ENCODE peak calls at places on chromosomes 1 and 21, in nine cellular contexts. One of them, this sample, is unnamed.

GRCh38 chr1:192986110-192986747 is 72.9 kb downstream of the UCHL5 start:
- DNase-seq in testis: no peak
- DNase-seq in transverse colon: no peak
- DNase-seq in IMR-90: peak
- DNase-seq in esophagus squamous epithelium: no peak
- DNase-seq in heart left ventricle: no peak
- DNase-seq in uterus: no peak
- DNase-seq in breast epithelium: no peak
- DNase-seq in A549: no peak
- DNase-seq in this sample: peak

GRCh38 chr21:37435120-37435519 is 68.5 kb downstream of the DYRK1A start:
- DNase-seq in testis: peak
- DNase-seq in transverse colon: no peak
- DNase-seq in IMR-90: peak
- DNase-seq in esophagus squamous epithelium: no peak
- DNase-seq in heart left ventricle: peak
- DNase-seq in uterus: peak
- DNase-seq in breast epithelium: no peak
- DNase-seq in A549: no peak
- DNase-seq in this sample: peak

GRCh38 chr21:33901421-33902288 is 13.9 kb downstream of the ATP5PO start:
- DNase-seq in testis: peak
- DNase-seq in transverse colon: no peak
- DNase-seq in IMR-90: peak
- DNase-seq in esophagus squamous epithelium: no peak
- DNase-seq in heart left ventricle: peak
- DNase-seq in uterus: peak
- DNase-seq in breast epithelium: peak
- DNase-seq in A549: no peak
- DNase-seq in this sample: peak

GRCh38 chr1:83954301-83954823 is 44.6 kb downstream of the TTLL7 start:
- DNase-seq in testis: no peak
- DNase-seq in transverse colon: no peak
- DNase-seq in IMR-90: no peak
- DNase-seq in esophagus squamous epithelium: no peak
- DNase-seq in heart left ventricle: no peak
- DNase-seq in uterus: no peak
- DNase-seq in breast epithelium: no peak
- DNase-seq in A549: no peak
- DNase-seq in this sample: no peak

GRCh38 chr1:43382027-43382771 is 7.4 kb downstream of the MED8 start:
- DNase-seq in testis: peak
- DNase-seq in transverse colon: no peak
- DNase-seq in IMR-90: no peak
- DNase-seq in esophagus squamous epithelium: no peak
- DNase-seq in heart left ventricle: no peak
- DNase-seq in uterus: no peak
- DNase-seq in breast epithelium: no peak
- DNase-seq in A549: no peak
- DNase-seq in this sample: no peak

GRCh38 chr1:109897244-109897955 is 13.2 kb upstream of the CSF1 start:
- DNase-seq in testis: no peak
- DNase-seq in transverse colon: no peak
- DNase-seq in IMR-90: no peak
- DNase-seq in esophagus squamous epithelium: no peak
- DNase-seq in heart left ventricle: no peak
- DNase-seq in uterus: no peak
- DNase-seq in breast epithelium: no peak
- DNase-seq in A549: no peak
- DNase-seq in this sample: no peak

GRCh38 chr1:172907834-172908326 is 142.9 kb downstream of the TNFSF18 start:
- DNase-seq in testis: no peak
- DNase-seq in transverse colon: no peak
- DNase-seq in IMR-90: no peak
- DNase-seq in esophagus squamous epithelium: no peak
- DNase-seq in heart left ventricle: no peak
- DNase-seq in uterus: no peak
- DNase-seq in breast epithelium: no peak
- DNase-seq in A549: no peak
- DNase-seq in this sample: no peak

GRCh38 chr1:31476891-31477846 is 64.2 kb downstream of the SERINC2 start:
- DNase-seq in testis: no peak
- DNase-seq in transverse colon: no peak
- DNase-seq in IMR-90: no peak
- DNase-seq in esophagus squamous epithelium: no peak
- DNase-seq in heart left ventricle: no peak
- DNase-seq in uterus: no peak
- DNase-seq in breast epithelium: no peak
- DNase-seq in A549: no peak
- DNase-seq in this sample: no peak

DNA sequence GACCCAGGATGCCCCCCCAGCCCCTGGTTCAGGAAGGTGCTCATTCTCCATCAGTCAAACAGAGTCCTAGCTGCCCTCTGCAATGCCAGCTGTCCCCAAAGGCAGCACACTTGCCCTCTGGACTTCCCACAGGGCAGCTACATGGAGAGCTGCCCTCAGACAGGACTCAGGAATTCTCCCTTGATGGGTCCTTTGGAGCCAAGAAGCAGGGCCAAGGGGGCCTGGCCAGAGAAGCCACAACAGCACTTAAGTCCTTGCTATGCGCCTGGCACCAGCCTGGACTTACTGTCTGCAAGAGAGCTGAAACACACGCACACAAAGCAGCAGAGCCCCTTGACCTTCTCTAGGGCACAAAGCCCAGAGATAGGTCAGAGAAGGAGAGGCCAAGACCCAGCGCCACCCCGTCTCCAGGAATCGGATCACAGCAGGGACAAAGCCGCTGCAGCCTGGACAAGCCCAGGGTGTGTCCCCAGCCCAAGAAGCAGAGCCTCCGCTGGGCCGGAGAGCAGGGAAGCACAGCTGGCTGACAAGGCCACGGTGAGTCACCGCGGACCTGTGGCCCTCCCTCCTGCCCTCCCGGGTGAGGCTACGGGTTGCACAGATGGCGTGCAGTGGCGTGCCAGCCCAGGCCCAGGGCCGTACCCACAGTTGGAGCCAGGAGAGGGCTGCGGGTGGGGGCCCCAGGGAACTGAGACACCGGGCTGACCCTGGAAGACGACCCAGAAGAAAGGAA is 1.7 kb downstream of the WNT9A start:
- DNase-seq in testis: peak
- DNase-seq in transverse colon: peak
- DNase-seq in IMR-90: peak
- DNase-seq in esophagus squamous epithelium: no peak
- DNase-seq in heart left ventricle: peak
- DNase-seq in uterus: peak
- DNase-seq in breast epithelium: peak
- DNase-seq in A549: peak
- DNase-seq in this sample: no peak
- TF ChIP-seq POLR2A in testis: no peak
- TF ChIP-seq POLR2A in transverse colon: no peak
- TF ChIP-seq POLR2A in IMR-90: no peak
- TF ChIP-seq POLR2A in esophagus squamous epithelium: no peak
- TF ChIP-seq POLR2A in heart left ventricle: no peak
- TF ChIP-seq POLR2A in uterus: no peak
- TF ChIP-seq POLR2A in breast epithelium: no peak
- TF ChIP-seq POLR2A in A549: no peak
- TF ChIP-seq POLR2A in this sample: no peak

GRCh38 chr1:1893291-1893985 is 2.6 kb upstream of the GNB1 start:
- DNase-seq in testis: no peak
- DNase-seq in transverse colon: no peak
- DNase-seq in IMR-90: no peak
- DNase-seq in esophagus squamous epithelium: no peak
- DNase-seq in heart left ventricle: no peak
- DNase-seq in uterus: no peak
- DNase-seq in breast epithelium: no peak
- DNase-seq in A549: no peak
- DNase-seq in this sample: no peak

GRCh38 chr1:1894354-1895049 is 3.6 kb upstream of the GNB1 start:
- DNase-seq in testis: peak
- DNase-seq in transverse colon: peak
- DNase-seq in IMR-90: no peak
- DNase-seq in esophagus squamous epithelium: no peak
- DNase-seq in heart left ventricle: peak
- DNase-seq in uterus: no peak
- DNase-seq in breast epithelium: no peak
- DNase-seq in A549: no peak
- DNase-seq in this sample: no peak

GRCh38 chr1:1895050-1895398 is 4.1 kb upstream of the GNB1 start:
- DNase-seq in testis: no peak
- DNase-seq in transverse colon: no peak
- DNase-seq in IMR-90: no peak
- DNase-seq in esophagus squamous epithelium: no peak
- DNase-seq in heart left ventricle: no peak
- DNase-seq in uterus: no peak
- DNase-seq in breast epithelium: no peak
- DNase-seq in A549: no peak
- DNase-seq in this sample: no peak

GRCh38 chr1:1892763-1893120 is 1.9 kb upstream of the GNB1 start:
- DNase-seq in testis: no peak
- DNase-seq in transverse colon: no peak
- DNase-seq in IMR-90: no peak
- DNase-seq in esophagus squamous epithelium: no peak
- DNase-seq in heart left ventricle: no peak
- DNase-seq in uterus: no peak
- DNase-seq in breast epithelium: no peak
- DNase-seq in A549: no peak
- DNase-seq in this sample: no peak

DNA sequence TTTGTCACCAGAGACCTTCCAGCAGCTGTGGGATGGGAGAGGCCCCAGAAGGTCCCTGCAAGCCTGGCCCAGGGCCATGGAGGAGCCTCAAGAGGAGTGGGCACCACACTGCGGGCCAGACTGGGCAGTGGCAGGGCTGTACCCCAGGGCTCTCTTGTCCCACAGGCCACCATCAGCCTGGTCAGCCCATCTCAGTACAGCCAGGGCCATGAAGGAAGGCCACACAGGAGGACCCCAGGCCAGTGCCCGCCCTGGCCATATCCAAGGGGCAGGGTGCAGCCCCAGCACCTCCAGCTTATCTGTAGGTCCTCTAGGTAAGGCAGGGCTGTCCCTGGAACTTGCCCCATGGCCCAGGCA is 3.1 kb upstream of the GNB1 start:
- DNase-seq in testis: no peak
- DNase-seq in transverse colon: no peak
- DNase-seq in IMR-90: no peak
- DNase-seq in esophagus squamous epithelium: no peak
- DNase-seq in heart left ventricle: no peak
- DNase-seq in uterus: no peak
- DNase-seq in breast epithelium: no peak
- DNase-seq in A549: no peak
- DNase-seq in this sample: no peak
- TF ChIP-seq POLR2A in testis: no peak
- TF ChIP-seq POLR2A in transverse colon: no peak
- TF ChIP-seq POLR2A in IMR-90: no peak
- TF ChIP-seq POLR2A in esophagus squamous epithelium: no peak
- TF ChIP-seq POLR2A in heart left ventricle: no peak
- TF ChIP-seq POLR2A in uterus: no peak
- TF ChIP-seq POLR2A in breast epithelium: no peak
- TF ChIP-seq POLR2A in A549: no peak
- TF ChIP-seq POLR2A in this sample: no peak

GRCh38 chr1:156744786-156745419 is 4.0 kb upstream of the MRPL24 start:
- DNase-seq in testis: no peak
- DNase-seq in transverse colon: no peak
- DNase-seq in IMR-90: no peak
- DNase-seq in esophagus squamous epithelium: no peak
- DNase-seq in heart left ventricle: no peak
- DNase-seq in uterus: no peak
- DNase-seq in breast epithelium: no peak
- DNase-seq in A549: no peak
- DNase-seq in this sample: no peak

GRCh38 chr1:156746381-156746715 is 5.1 kb downstream of the HDGF start:
- DNase-seq in testis: no peak
- DNase-seq in transverse colon: no peak
- DNase-seq in IMR-90: no peak
- DNase-seq in esophagus squamous epithelium: no peak
- DNase-seq in heart left ventricle: no peak
- DNase-seq in uterus: no peak
- DNase-seq in breast epithelium: no peak
- DNase-seq in A549: no peak
- DNase-seq in this sample: no peak

GRCh38 chr1:156747737-156748669 is 3.5 kb downstream of the HDGF start:
- DNase-seq in testis: no peak
- DNase-seq in transverse colon: no peak
- DNase-seq in IMR-90: no peak
- DNase-seq in esophagus squamous epithelium: no peak
- DNase-seq in heart left ventricle: peak
- DNase-seq in uterus: no peak
- DNase-seq in breast epithelium: no peak
- DNase-seq in A549: no peak
- DNase-seq in this sample: no peak

GRCh38 chr1:156748670-156749428 is 2.6 kb downstream of the HDGF start:
- DNase-seq in testis: peak
- DNase-seq in transverse colon: peak
- DNase-seq in IMR-90: peak
- DNase-seq in esophagus squamous epithelium: no peak
- DNase-seq in heart left ventricle: peak
- DNase-seq in uterus: peak
- DNase-seq in breast epithelium: peak
- DNase-seq in A549: no peak
- DNase-seq in this sample: peak

DNA sequence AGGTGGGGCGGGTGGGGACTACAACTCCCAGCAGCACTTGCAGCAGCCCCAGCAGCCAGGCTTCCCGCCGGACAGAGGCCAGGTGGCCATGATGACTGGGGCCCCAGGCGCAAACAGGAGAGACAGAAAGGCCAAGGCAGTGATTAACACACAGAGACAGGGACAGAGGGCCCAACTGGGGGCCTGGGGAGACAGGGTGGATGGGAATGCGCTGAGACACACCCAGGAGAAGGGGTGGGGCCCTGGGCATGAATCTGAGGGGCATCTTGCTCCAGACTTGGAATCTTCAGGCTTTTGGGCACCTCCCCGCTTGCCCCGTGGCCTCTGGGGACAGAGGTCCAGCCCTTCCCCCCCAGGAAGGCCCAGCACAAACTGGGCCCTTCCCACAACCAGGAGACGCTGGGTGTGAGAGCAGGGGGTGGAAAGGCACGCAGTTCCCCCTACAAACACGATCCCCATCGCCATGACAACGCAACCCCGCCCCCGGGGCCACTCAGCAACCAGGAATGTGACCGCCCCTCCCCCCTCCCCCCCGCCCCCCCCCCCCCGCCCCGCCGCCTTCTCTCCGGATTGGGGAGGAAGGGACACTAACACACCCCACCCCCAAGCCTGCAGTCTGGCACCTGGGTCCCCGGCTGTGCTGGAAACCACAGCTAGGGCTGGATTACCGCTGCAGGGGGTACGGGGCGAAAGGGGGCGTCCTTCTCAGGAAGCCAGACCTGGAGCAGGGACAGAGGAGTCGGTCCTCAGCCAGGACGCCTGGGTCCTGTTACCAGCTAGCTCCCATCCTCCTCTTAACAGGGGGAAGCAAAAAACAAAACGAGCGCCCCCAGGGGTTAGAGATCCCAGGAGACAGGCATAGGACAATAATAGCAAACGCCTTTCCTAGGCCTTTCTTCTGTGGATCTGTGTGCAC is 4.5 kb downstream of the HDGF start:
- DNase-seq in testis: peak
- DNase-seq in transverse colon: peak
- DNase-seq in IMR-90: peak
- DNase-seq in esophagus squamous epithelium: no peak
- DNase-seq in heart left ventricle: peak
- DNase-seq in uterus: peak
- DNase-seq in breast epithelium: peak
- DNase-seq in A549: peak
- DNase-seq in this sample: peak
- TF ChIP-seq POLR2A in testis: no peak
- TF ChIP-seq POLR2A in transverse colon: peak
- TF ChIP-seq POLR2A in IMR-90: no peak
- TF ChIP-seq POLR2A in esophagus squamous epithelium: no peak
- TF ChIP-seq POLR2A in heart left ventricle: no peak
- TF ChIP-seq POLR2A in uterus: peak
- TF ChIP-seq POLR2A in breast epithelium: peak
- TF ChIP-seq POLR2A in A549: peak
- TF ChIP-seq POLR2A in this sample: no peak

DNA sequence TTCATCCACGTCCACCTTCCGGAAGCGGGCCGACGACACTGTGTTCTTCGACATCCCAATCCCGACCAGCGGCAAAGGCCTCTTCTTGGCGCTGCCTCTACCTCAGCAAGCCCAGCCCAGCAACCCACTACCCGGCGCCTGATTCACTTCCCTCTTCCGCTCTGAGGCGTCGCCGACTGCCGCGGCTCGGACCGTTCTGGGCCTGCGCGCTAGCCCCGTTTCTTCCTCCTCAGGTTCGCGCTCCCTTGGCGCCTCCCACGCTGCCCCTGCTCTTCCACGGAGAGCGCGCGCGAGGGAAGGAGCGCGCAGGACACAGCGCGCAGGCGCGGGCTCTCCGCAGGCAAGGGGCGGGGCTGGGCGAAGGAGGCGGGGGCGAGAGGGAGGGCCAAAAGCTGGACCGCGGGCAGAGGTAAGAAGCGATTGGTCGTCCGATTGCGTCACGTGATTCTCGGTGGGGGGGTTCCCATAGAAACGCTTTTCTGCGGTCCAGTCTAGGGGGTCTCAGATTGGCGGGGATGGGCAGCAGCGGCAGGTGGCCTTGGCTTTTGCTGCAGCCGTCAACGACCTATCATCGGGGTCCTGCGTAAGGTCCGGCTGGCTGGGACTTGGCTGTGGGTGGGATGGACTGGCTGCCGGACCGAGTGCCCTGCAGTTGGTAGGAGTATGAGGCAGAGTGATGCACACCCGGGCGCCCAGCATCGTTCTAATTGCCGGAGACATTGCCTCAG is at the start of gene ARPC5:
- DNase-seq in testis: peak
- DNase-seq in transverse colon: peak
- DNase-seq in IMR-90: peak
- DNase-seq in esophagus squamous epithelium: peak
- DNase-seq in heart left ventricle: peak
- DNase-seq in uterus: peak
- DNase-seq in breast epithelium: peak
- DNase-seq in A549: peak
- DNase-seq in this sample: peak
- TF ChIP-seq POLR2A in testis: peak
- TF ChIP-seq POLR2A in transverse colon: peak
- TF ChIP-seq POLR2A in IMR-90: peak
- TF ChIP-seq POLR2A in esophagus squamous epithelium: peak
- TF ChIP-seq POLR2A in heart left ventricle: peak
- TF ChIP-seq POLR2A in uterus: peak
- TF ChIP-seq POLR2A in breast epithelium: peak
- TF ChIP-seq POLR2A in A549: peak
- TF ChIP-seq POLR2A in this sample: peak